ENCODE peak calls at places on chromosomes 11 and 22, in eight cellular contexts. T is stimulated activated CD8-positive, alpha-beta memory T cell treated with anti-CD3 and anti-CD28 coated beads, Interleukin-2, amount 100 ng/mL, for 1 hour; J is sigmoid colon; C is activated naive CD8-positive, alpha-beta T cell treated with anti-CD3 and anti-CD28 coated beads, Interleukin-2, amount 50 U/mL, for 16 hours; Z is AG09319; P is smooth muscle cell of the brain vasculature; W is nephron progenitor cell; G is activated T-helper 1 cell treated with anti-CD3 and anti-CD28 coated beads, Interleukin-12 subunit alpha, Interleukin-12 subunit beta, Interleukin-2, Interleukin-4 antibody, amounts not matched to agents 30 ng/mL and 10 ng/mL and 1 ng/mL, durations not matched to agents 14 hours and 24 hours and 36 hours. H is an unnamed sample.

GRCh38 chr11:8225589-8226036 is 38.1 kb downstream of the LMO1 start:
- DNase-seq in C (peak), J (peak), G (peak), W (peak), P (peak), T (peak), Z (peak), H (peak)

GRCh38 chr11:75596914-75597313 is 34.9 kb downstream of the SERPINH1 start:
- DNase-seq in W (no peak), Z (no peak), C (no peak), T (no peak), J (peak), P (no peak), G (no peak), H (no peak)

GRCh38 chr11:108069947-108070346 is 51.4 kb upstream of the ACAT1 start:
- DNase-seq in C (no peak), T (no peak), W (no peak), J (no peak), Z (no peak), G (no peak), P (no peak), H (no peak)

GRCh38 chr11:47587039-47587675 is 679 bp downstream of the FAM180B start:
- DNase-seq in T (no peak), Z (no peak), C (no peak), J (no peak), W (no peak), G (no peak), P (no peak), H (no peak)

GRCh38 chr11:88175004-88175706 is at the start of gene RAB38:
- DNase-seq in W (peak), C (no peak), P (no peak), G (peak), T (no peak), J (peak), Z (no peak), H (peak)

GRCh38 chr11:95419915-95420314 is 188.9 kb upstream of the SESN3 start:
- DNase-seq in T (no peak), W (no peak), J (no peak), G (no peak), Z (peak), C (no peak), P (no peak), H (no peak)

GRCh38 chr22:19928207-19928606 is 13.4 kb upstream of the COMT start:
- DNase-seq in Z (no peak), G (no peak), C (no peak), J (no peak), W (no peak), P (no peak), T (no peak), H (no peak)

GRCh38 chr11:120511116-120511803 is at the start of gene GRIK4:
- DNase-seq in G (peak), W (peak), C (peak), Z (peak), P (peak), J (peak), T (peak), H (peak)

GRCh38 chr22:23397618-23398567 is 182.2 kb downstream of the IGLL1 start:
- DNase-seq in P (no peak), C (no peak), J (peak), W (no peak), Z (no peak), T (no peak), G (no peak), H (no peak)

GRCh38 chr11:65700377-65700776 is 11.7 kb upstream of the KAT5 start:
- DNase-seq in T (no peak), G (no peak), W (no peak), Z (no peak), J (no peak), C (no peak), P (no peak), H (no peak)